ENCODE peak calls at places on chromosomes 5 and 9, in six cellular contexts. A is uterus, T is ascending aorta, U is mesenchymal stem cell, G is heart right ventricle, E is endodermal cell. J is an unnamed sample.

GRCh38 chr9:76684213-76684612 is 80.0 kb upstream of the PCA3 start:
- DNase-seq in A (no peak), U (no peak), G (no peak), T (no peak), E (no peak), J (no peak)

GRCh38 chr5:116947691-116948528 is 373.3 kb upstream of the SEMA6A start:
- DNase-seq in G (peak; percentile 51), A (peak; percentile 15), T (peak; percentile 61), E (peak; percentile 97), U (peak; percentile 45), J (no peak)

GRCh38 chr9:2870340-2870739 is 26.4 kb upstream of the PUM3 start:
- DNase-seq in U (no peak), T (no peak), E (no peak), G (no peak), A (no peak), J (no peak)

GRCh38 chr5:170449232-170449631 is 54.6 kb upstream of the KCNIP1 start:
- DNase-seq in U (no peak), T (no peak), E (no peak), A (no peak), G (no peak), J (no peak)

GRCh38 chr5:139561655-139562451 is 714 bp downstream of the UBE2D2 start:
- DNase-seq in G (no peak), A (peak; percentile 22), E (peak; percentile 77), T (peak; percentile 75), U (peak; percentile 60), J (peak; percentile 76)

GRCh38 chr5:138648841-138649240 is 73.6 kb upstream of the HSPA9 start:
- DNase-seq in G (no peak), E (no peak), T (no peak), U (no peak), A (no peak), J (no peak)

GRCh38 chr9:137694962-137695875 is 76.4 kb downstream of the EHMT1 start:
- DNase-seq in G (peak; percentile 52), A (no peak), E (peak; percentile 93), T (no peak), U (peak; percentile 45), J (no peak)

GRCh38 chr5:138595396-138595795 is 20.2 kb upstream of the HSPA9 start:
- DNase-seq in T (peak; percentile 15), E (peak; percentile 70), A (no peak), U (no peak), G (no peak), J (no peak)

GRCh38 chr5:157575096-157575872 is at the start of gene ADAM19:
- DNase-seq in E (no peak), G (peak; percentile 32), U (peak; percentile 84), T (peak; percentile 77), A (peak; percentile 43), J (peak; percentile 79)

GRCh38 chr9:125631391-125632085 is 75.5 kb downstream of the MAPKAP1 start:
- DNase-seq in E (no peak), G (no peak), T (no peak), A (no peak), U (peak; percentile 63), J (peak; percentile 78)

GRCh38 chr9:80931163-80931562 is 758.2 kb downstream of the TLE1 start:
- DNase-seq in E (no peak), U (no peak), T (no peak), G (no peak), A (no peak), J (no peak)

GRCh38 chr5:168683247-168683926 is 104.2 kb upstream of the PANK3 start:
- DNase-seq in U (no peak), T (no peak), A (no peak), G (no peak), E (no peak), J (no peak)

GRCh38 chr9:95890594-95890993 is 15.1 kb downstream of the ERCC6L2 start:
- DNase-seq in U (no peak), G (no peak), A (no peak), T (no peak), E (no peak), J (no peak)

GRCh38 chr5:124906339-124907097 is 160.1 kb upstream of the ZNF608 start:
- DNase-seq in E (peak; percentile 69), U (peak; percentile 90), G (peak; percentile 88), T (peak; percentile 85), A (peak; percentile 85), J (peak; percentile 77)

GRCh38 chr5:120096413-120096812 is 367.7 kb upstream of the PRR16 start:
- DNase-seq in U (peak; percentile 48), A (no peak), E (no peak), G (no peak), T (no peak), J (peak; percentile 36)

GRCh38 chr9:132078369-132079356 is 1.0 kb downstream of the MED27 start:
- DNase-seq in T (peak; percentile 68), G (no peak), E (no peak), U (peak; percentile 13), A (no peak), J (peak; percentile 37)

GRCh38 chr9:113616116-113616515 is 152.6 kb downstream of the RGS3 start:
- DNase-seq in T (no peak), U (no peak), A (no peak), G (no peak), E (no peak), J (peak; percentile 30)

GRCh38 chr9:738209-738915 is 103.1 kb upstream of the DMRT1 start:
- DNase-seq in U (peak; percentile 97), G (peak; percentile 76), E (no peak), T (peak; percentile 93), A (peak; percentile 77), J (peak; percentile 84)

GRCh38 chr5:174371600-174372094 is 326.1 kb downstream of the NSG2 start:
- DNase-seq in T (no peak), G (no peak), E (no peak), U (peak; percentile 77), A (no peak), J (no peak)

GRCh38 chr9:95109456-95109855 is 208.1 kb downstream of the FANCC start:
- DNase-seq in E (no peak), G (no peak), T (no peak), A (no peak), U (no peak), J (no peak)

GRCh38 chr5:137504916-137505315 is 5.8 kb upstream of the SPOCK1 start:
- DNase-seq in T (no peak), U (no peak), A (no peak), E (no peak), G (no peak), J (no peak)

DNA sequence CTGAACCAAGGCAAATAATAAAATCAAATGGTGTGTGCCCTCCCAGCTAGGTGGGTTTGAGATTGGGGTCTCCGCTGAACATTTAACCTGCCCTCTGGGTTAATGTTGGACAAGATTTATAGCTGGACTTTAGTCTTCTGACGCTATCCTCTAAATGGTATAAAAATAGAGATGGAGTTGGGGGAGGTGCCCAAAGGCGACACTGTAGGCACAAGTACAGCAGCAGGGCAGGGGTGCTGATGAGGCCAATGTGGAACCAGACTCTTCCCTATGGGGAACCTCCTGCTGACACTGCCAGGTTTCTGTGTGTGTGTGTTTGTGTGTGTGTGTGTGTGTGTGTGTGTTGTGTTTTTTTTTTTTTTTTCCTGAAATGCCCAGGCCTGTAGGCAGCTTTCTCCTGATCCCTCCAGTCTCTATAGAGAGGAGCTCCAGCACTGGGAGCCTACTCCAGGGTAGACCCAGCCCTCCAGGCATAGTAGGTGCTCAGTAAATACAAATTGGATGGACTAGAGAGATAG is 37.9 kb downstream of the PCDH1 start:
- DNase-seq in G (no peak), E (no peak), A (no peak), U (no peak), T (no peak), J (no peak)
- H3K4me1 ChIP-seq in G (peaks cover 68% of the 10 kb centered on the region), E (peaks cover 40% of the 10 kb centered on the region), A (peaks cover 17% of the 10 kb centered on the region), U (no peaks in the 10 kb centered on the region), T (no peaks in the 10 kb centered on the region), J (peaks cover 8% of the 10 kb centered on the region)

GRCh38 chr5:8386889-8387288 is 517.9 kb downstream of the MTRR start:
- DNase-seq in E (no peak), G (no peak), A (no peak), T (no peak), U (no peak), J (no peak)
- H3K9me3 ChIP-seq in E (no peaks in the 10 kb centered on the region), G (no peaks in the 10 kb centered on the region), A (no peaks in the 10 kb centered on the region), T (no peaks in the 10 kb centered on the region), U (no peaks in the 10 kb centered on the region), J (no peaks in the 10 kb centered on the region)

GRCh38 chr5:160451281-160451680 is 29.6 kb downstream of the PTTG1 start:
- DNase-seq in E (no peak), A (no peak), G (no peak), T (no peak), U (no peak), J (no peak)
- H3K4me3 ChIP-seq in E (no peak overlapping the region), A (no peak overlapping the region), G (no peak overlapping the region), T (no peak overlapping the region), U (no peak overlapping the region), J (no peak overlapping the region)

GRCh38 chr5:14107536-14107935 is 35.6 kb upstream of the TRIO start:
- DNase-seq in T (no peak), A (no peak), G (no peak), U (no peak), E (no peak), J (no peak)
- H3K4me1 ChIP-seq in T (peaks cover 2% of the 10 kb centered on the region), A (no peaks in the 10 kb centered on the region), G (peaks cover 13% of the 10 kb centered on the region), U (peaks cover 6% of the 10 kb centered on the region), E (no peaks in the 10 kb centered on the region), J (peaks cover 41% of the 10 kb centered on the region)

DNA sequence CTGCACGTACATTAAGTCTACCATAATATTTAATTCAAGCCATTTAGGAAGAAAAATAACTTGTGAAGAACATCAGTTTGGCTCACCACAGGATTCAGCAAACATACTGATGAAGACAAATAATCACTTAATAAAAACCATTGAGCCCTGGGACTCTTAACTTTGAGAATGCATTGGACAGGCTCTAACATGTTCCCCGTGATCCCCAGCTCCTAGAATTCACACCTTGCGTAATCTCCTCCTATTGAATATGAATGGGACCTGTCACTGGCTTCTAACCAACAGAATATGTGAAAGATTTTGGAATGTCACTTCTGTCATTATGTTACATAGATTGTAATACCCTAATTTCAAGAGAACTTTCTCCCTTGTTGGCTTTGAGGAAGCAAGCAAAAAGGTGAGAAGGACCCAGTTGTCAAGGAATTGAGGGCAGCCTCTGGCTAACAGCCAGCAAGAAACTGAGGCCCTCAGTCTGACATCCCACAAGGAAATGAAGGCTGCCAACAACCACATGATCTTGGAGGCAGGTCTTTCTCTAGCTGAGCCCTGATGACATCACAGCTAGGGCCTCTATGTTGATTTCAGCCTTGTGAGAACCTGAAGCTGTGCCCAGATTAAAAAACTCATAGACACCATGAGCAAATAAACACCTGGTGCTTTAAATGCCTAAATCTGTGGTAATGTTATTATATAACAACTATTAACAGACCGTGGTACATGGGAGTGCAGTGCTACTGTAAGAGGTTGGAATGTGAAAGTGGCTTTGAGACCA is 433.2 kb downstream of the SEMA5A start:
- DNase-seq in E (no peak), G (no peak), T (no peak), U (no peak), A (no peak), J (no peak)
- H3K9me3 ChIP-seq in E (peaks cover 13% of the 10 kb centered on the region), G (peaks cover 14% of the 10 kb centered on the region), T (no peaks in the 10 kb centered on the region), U (peaks cover 21% of the 10 kb centered on the region), A (no peaks in the 10 kb centered on the region), J (peaks cover 3% of the 10 kb centered on the region)

J was measured in adipocyte.